ENCODE peak calls at places on chromosomes 13 and 19, in four cellular contexts. L is stomach, Y is lung, D is sigmoid colon. C is an unnamed sample.

GRCh38 chr19:2438178-2438577 is 10.8 kb upstream of the TIMM13 start:
- DNase-seq in Y (no peak), D (no peak), L (no peak), C (no peak)

GRCh38 chr19:21749090-21749489 is 18.3 kb downstream of the ZNF100 start:
- DNase-seq in L (no peak), Y (no peak), D (no peak), C (no peak)

GRCh38 chr19:2213799-2214198 is 22.3 kb downstream of the PLEKHJ1 start:
- DNase-seq in L (no peak), D (no peak), Y (no peak), C (no peak)

GRCh38 chr13:112893570-112894422 is 75.2 kb upstream of the MCF2L start:
- DNase-seq in L (peak), D (no peak), Y (no peak), C (peak)

GRCh38 chr13:98791611-98792010 is 39.1 kb upstream of the SLC15A1 start:
- DNase-seq in L (no peak), D (no peak), Y (no peak), C (no peak)

GRCh38 chr19:43610493-43610892 is 1.4 kb upstream of the SRRM5 start:
- DNase-seq in D (no peak), L (no peak), Y (no peak), C (no peak)

GRCh38 chr19:4456566-4456842 is 1.1 kb downstream of the UBXN6 start:
- DNase-seq in D (peak), L (no peak), Y (no peak), C (peak)

GRCh38 chr19:51607077-51607476 is 23.1 kb downstream of the SIGLEC5 start:
- DNase-seq in Y (no peak), L (no peak), D (no peak), C (peak)

GRCh38 chr13:39317284-39317683 is 279.0 kb downstream of the NHLRC3 start:
- DNase-seq in Y (no peak), L (no peak), D (peak), C (no peak)

GRCh38 chr19:34067861-34068271 is 104.4 kb upstream of the LSM14A start:
- DNase-seq in L (no peak), D (no peak), Y (no peak), C (no peak)

GRCh38 chr19:1259206-1259872 is 9.8 kb upstream of the CIRBP start:
- DNase-seq in L (peak), Y (peak), D (peak), C (peak)

GRCh38 chr13:55577082-55577846 is 1563.5 kb upstream of the PRR20A start:
- DNase-seq in L (no peak), D (no peak), Y (no peak), C (no peak)

GRCh38 chr13:94112227-94112626 is 367.3 kb downstream of the DCT start:
- DNase-seq in Y (no peak), D (no peak), L (no peak), C (no peak)

GRCh38 chr19:42176649-42176989 is 40.9 kb downstream of the DEDD2 start:
- DNase-seq in D (no peak), L (peak), Y (no peak), C (no peak)

GRCh38 chr19:50362656-50363424 is 2.6 kb downstream of the NAPSA start:
- DNase-seq in D (no peak), Y (peak), L (no peak), C (no peak)

GRCh38 chr19:54606230-54606629 is 12.8 kb downstream of the LILRA1 start:
- DNase-seq in D (no peak), L (no peak), Y (no peak), C (no peak)

GRCh38 chr13:109385161-109385560 is 401.2 kb downstream of the IRS2 start:
- DNase-seq in L (no peak), D (no peak), Y (no peak), C (no peak)

GRCh38 chr13:112145221-112146072 is 78.5 kb downstream of the SOX1 start:
- DNase-seq in Y (no peak), D (no peak), L (peak), C (no peak)

GRCh38 chr19:55096061-55096701 is 20.5 kb downstream of the EPS8L1 start:
- DNase-seq in Y (no peak), D (no peak), L (no peak), C (no peak)

GRCh38 chr19:2974342-2974932 is 2.9 kb upstream of the TLE6 start:
- DNase-seq in Y (peak), D (peak), L (no peak), C (no peak)

GRCh38 chr19:52735734-52736133 is 890 bp upstream of the ZNF611 start:
- DNase-seq in L (peak), D (peak), Y (peak), C (peak)

GRCh38 chr19:52734340-52734892 is 428 bp downstream of the ZNF611 start:
- DNase-seq in D (peak), Y (no peak), L (peak), C (peak)

GRCh38 chr19:52739576-52739975 is 4.7 kb upstream of the ZNF611 start:
- DNase-seq in L (no peak), Y (no peak), D (no peak), C (no peak)

GRCh38 chr19:52734893-52735661 is at the start of gene ZNF611:
- DNase-seq in D (peak), Y (peak), L (peak), C (peak)
- TF ChIP-seq CTCF in D (peak), Y (peak), L (peak), C (peak)

DNA sequence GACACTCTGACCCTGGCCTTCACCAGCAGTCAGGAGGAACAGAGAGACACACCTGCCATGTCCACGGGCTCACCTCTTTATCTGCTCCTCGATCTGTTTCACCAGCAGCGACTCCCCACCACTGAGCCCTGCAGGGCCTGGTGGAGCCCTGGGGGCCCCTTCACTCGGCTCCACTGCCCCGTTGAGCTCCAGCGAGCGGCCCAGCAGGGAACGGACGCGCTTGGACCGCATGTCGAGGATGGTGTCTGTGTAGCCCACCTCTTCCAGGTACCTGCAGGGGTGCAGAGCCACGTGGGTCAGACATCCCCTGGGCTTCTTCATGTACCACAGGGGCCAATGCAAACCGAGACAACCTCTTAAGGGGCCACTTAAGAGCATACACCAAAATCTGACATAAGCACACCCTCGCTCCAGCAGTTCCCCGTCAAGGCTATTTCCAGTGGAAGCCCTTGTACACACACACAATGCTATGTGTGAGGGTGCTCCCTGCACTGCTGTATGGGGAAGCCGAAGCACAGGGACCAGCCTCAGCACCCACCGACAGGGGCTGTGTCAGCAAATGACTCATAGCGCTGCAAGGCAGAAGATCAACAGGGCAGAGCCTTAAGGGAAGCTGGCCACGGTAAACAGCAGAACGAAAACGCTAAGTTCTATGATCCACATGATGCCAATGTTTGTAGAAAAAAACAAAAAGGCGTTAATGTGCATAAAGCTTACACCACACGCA is 12.7 kb upstream of the FKRP start:
- DNase-seq in D (no peak), L (no peak), Y (no peak), C (peak)
- TF ChIP-seq CTCF in D (no peak), L (no peak), Y (no peak), C (no peak)

GRCh38 chr13:42656136-42656535 is 82.2 kb downstream of the TNFSF11 start:
- DNase-seq in Y (no peak), D (no peak), L (no peak), C (no peak)

GRCh38 chr13:42654760-42655159 is 80.8 kb downstream of the TNFSF11 start:
- DNase-seq in L (no peak), Y (no peak), D (no peak), C (no peak)

GRCh38 chr13:42658019-42658418 is 84.1 kb downstream of the TNFSF11 start:
- DNase-seq in Y (no peak), L (no peak), D (no peak), C (no peak)

DNA sequence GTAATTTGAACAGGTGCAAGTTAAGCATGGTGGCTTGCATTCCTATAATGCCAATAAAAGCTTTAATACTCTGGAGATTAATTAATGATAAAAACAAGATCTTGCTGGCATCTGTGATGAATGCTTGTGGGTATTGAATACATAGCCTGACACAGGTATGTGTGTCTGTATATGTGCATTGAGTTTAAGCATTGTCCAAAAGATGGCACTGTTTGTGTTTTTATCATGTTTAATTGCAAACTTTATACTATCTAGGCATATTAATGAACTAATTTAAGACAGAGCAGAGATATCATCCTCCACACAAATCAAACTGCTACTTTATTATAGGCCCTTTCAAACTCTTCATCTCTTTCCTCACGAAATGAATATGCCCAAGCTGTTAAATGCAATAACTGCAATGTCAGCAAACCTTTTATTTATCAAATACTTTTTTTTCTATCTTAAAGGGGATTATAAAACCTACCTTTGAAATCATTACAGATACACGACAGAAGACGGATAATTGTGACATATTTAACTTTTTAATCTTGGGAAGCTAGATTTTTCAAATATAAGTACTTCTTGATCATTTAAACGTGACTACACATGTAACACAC is 86.5 kb downstream of the TNFSF11 start:
- DNase-seq in L (no peak), D (no peak), Y (no peak), C (no peak)
- TF ChIP-seq CTCF in L (no peak), D (no peak), Y (no peak), C (no peak)

GRCh38 chr19:16569609-16570320 is 2.5 kb downstream of the SLC35E1 start:
- DNase-seq in D (no peak), L (peak), Y (peak), C (no peak)
- TF ChIP-seq CTCF in D (no peak), L (no peak), Y (no peak), C (no peak)

GRCh38 chr13:114112826-114113322 is 19.5 kb downstream of the RASA3 start:
- DNase-seq in Y (no peak), D (peak), L (no peak), C (peak)
- TF ChIP-seq CTCF in Y (no peak), D (no peak), L (no peak), C (no peak)

GRCh38 chr19:31548941-31549340 is 199.7 kb upstream of the TSHZ3 start:
- DNase-seq in L (no peak), D (peak), Y (no peak), C (no peak)
- TF ChIP-seq CTCF in L (no peak), D (peak), Y (no peak), C (no peak)

GRCh38 chr19:39230096-39230764 is 14.6 kb downstream of the IFNL3 start:
- DNase-seq in L (no peak), Y (no peak), D (no peak), C (no peak)
- TF ChIP-seq CTCF in L (no peak), Y (no peak), D (no peak), C (no peak)

GRCh38 chr19:7476241-7476640 is 12.6 kb downstream of the PEX11G start:
- DNase-seq in L (no peak), Y (no peak), D (no peak), C (no peak)
- TF ChIP-seq CTCF in L (no peak), Y (no peak), D (no peak), C (no peak)

GRCh38 chr13:46008631-46009030 is 43.9 kb downstream of the ZC3H13 start:
- DNase-seq in L (no peak), Y (no peak), D (no peak), C (no peak)

GRCh38 chr13:46006688-46007452 is 45.7 kb downstream of the ZC3H13 start:
- DNase-seq in L (no peak), D (no peak), Y (no peak), C (no peak)

GRCh38 chr13:46015374-46015773 is 37.2 kb downstream of the ZC3H13 start:
- DNase-seq in Y (no peak), L (no peak), D (no peak), C (no peak)

GRCh38 chr13:46012404-46012803 is 40.1 kb downstream of the ZC3H13 start:
- DNase-seq in Y (no peak), D (no peak), L (no peak), C (no peak)

DNA sequence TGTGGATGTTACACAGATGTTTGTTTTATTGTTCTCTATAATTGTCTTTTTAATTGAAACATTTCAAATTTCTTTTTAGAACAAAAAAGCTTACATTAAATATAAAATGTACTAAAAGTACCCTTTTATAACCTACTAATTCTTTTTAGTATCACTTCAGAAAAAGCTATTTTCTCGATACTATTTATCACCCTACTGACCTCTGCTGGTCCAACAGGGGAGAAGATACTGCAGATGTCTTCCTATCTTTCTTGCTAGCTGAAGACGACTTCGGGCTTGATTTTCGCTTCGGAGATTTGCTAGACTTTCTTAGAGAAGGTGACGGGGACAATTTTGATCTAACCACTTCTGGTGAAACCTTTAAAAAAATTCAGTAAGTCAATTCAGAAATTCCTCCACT is 42.4 kb downstream of the ZC3H13 start:
- DNase-seq in L (no peak), Y (no peak), D (no peak), C (no peak)
- TF ChIP-seq CTCF in L (no peak), Y (no peak), D (no peak), C (no peak)

GRCh38 chr19:23437901-23438300 is 42.6 kb upstream of the ZNF91 start:
- DNase-seq in Y (no peak), L (no peak), D (no peak), C (no peak)

GRCh38 chr19:23436944-23437343 is 41.7 kb upstream of the ZNF91 start:
- DNase-seq in L (no peak), D (no peak), Y (no peak), C (no peak)

GRCh38 chr19:23440207-23440606 is 44.9 kb upstream of the ZNF91 start:
- DNase-seq in D (no peak), Y (no peak), L (no peak), C (no peak)

GRCh38 chr19:23439623-23440022 is 44.4 kb upstream of the ZNF91 start:
- DNase-seq in Y (no peak), L (no peak), D (no peak), C (no peak)

DNA sequence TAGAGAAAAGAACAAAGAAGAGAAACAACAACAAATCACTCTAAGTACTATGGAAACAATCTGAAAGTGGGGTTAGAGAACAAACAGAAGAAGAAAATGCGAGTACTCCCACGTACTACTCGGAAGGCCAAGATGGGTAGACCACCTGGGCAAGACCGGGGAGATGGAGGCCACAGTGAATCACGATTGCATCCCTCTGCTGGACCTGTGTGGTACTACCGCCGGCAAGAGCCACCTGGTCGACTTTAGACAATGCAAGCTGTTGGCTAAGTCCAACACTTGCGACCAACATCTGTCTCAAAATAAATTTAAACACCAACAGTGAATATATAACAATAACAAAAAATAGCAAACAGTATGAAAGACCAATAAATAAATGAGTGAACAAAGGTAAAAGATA is 45.5 kb upstream of the ZNF91 start:
- DNase-seq in L (no peak), Y (no peak), D (no peak), C (no peak)
- TF ChIP-seq CTCF in L (no peak), Y (no peak), D (peak), C (no peak)

C was measured in spleen.